ENCODE peak calls at places on chromosome 16, in ten cellular contexts. Q, G, A, H, M, W, U, C, R and X are unnamed samples.

GRCh38 chr16:27313422-27314160 is at the start of gene IL4R:
- DNase-seq in Q (peak; percentile 64), G (peak; percentile 73), A (peak; percentile 72), H (peak; percentile 80), M (no peak), W (peak; percentile 89), U (no peak), C (peak; percentile 74), R (no peak), X (peak; percentile 70)

GRCh38 chr16:48277158-48277557 is 29.8 kb upstream of the ABCC11 start:
- DNase-seq in Q (no peak), G (no peak), A (no peak), H (no peak), M (no peak), W (no peak), U (no peak), C (no peak), R (peak; percentile 45), X (peak; percentile 20)

GRCh38 chr16:75860654-75861053 is 134.4 kb upstream of the CPHXL start:
- DNase-seq in Q (no peak), G (no peak), A (no peak), H (no peak), M (no peak), W (no peak), U (no peak), C (no peak), R (peak; percentile 56), X (peak; percentile 2)

GRCh38 chr16:84082110-84082509 is 34.6 kb downstream of the MBTPS1 start:
- DNase-seq in Q (no peak), G (no peak), A (no peak), H (no peak), M (no peak), W (no peak), U (no peak), C (no peak), R (no peak), X (no peak)

GRCh38 chr16:20711277-20711911 is 13.9 kb upstream of the ACSM1 start:
- DNase-seq in Q (no peak), G (no peak), A (no peak), H (no peak), M (no peak), W (peak; percentile 65), U (no peak), C (no peak), R (no peak), X (no peak)

GRCh38 chr16:3215601-3216262 is 19.2 kb downstream of the ZNF200 start:
- DNase-seq in Q (no peak), G (no peak), A (no peak), H (no peak), M (no peak), W (no peak), U (no peak), C (no peak), R (no peak), X (no peak)

GRCh38 chr16:24010440-24011089 is 174.8 kb downstream of the PRKCB start:
- DNase-seq in Q (peak; percentile 61), G (peak; percentile 93), A (peak; percentile 91), H (peak; percentile 50), M (peak; percentile 37), W (peak; percentile 83), U (peak; percentile 41), C (peak; percentile 58), R (peak; percentile 64), X (peak; percentile 84)

GRCh38 chr16:57194512-57194911 is 8.4 kb downstream of the RSPRY1 start:
- DNase-seq in Q (peak; percentile 96), G (no peak), A (no peak), H (peak; percentile 88), M (no peak), W (no peak), U (peak; percentile 6), C (no peak), R (no peak), X (no peak)

GRCh38 chr16:52512297-52512987 is 34.5 kb downstream of the TOX3 start:
- DNase-seq in Q (no peak), G (no peak), A (no peak), H (no peak), M (no peak), W (no peak), U (no peak), C (no peak), R (no peak), X (peak; percentile 52)

GRCh38 chr16:67481561-67482259 is 753 bp upstream of the ATP6V0D1 start:
- DNase-seq in Q (peak; percentile 60), G (peak; percentile 70), A (peak; percentile 72), H (no peak), M (no peak), W (no peak), U (peak; percentile 23), C (peak; percentile 62), R (no peak), X (peak; percentile 69)

GRCh38 chr16:77833906-77834599 is 45.7 kb downstream of the VAT1L start:
- DNase-seq in Q (peak; percentile 5), G (no peak), A (no peak), H (peak; percentile 81), M (no peak), W (peak; percentile 65), U (no peak), C (no peak), R (no peak), X (no peak)

GRCh38 chr16:81703177-81704155 is 75.6 kb upstream of the PLCG2 start:
- DNase-seq in Q (peak; percentile 35), G (no peak), A (no peak), H (peak; percentile 94), M (no peak), W (no peak), U (no peak), C (no peak), R (peak; percentile 13), X (peak; percentile 53)

GRCh38 chr16:69654280-69654931 is 72.0 kb downstream of the NQO1 start:
- DNase-seq in Q (no peak), G (no peak), A (no peak), H (no peak), M (no peak), W (no peak), U (no peak), C (no peak), R (no peak), X (no peak)

GRCh38 chr16:67092227-67092626 is 17.5 kb upstream of the PHAF1 start:
- DNase-seq in Q (no peak), G (no peak), A (no peak), H (no peak), M (no peak), W (no peak), U (no peak), C (no peak), R (no peak), X (no peak)

GRCh38 chr16:2228161-2228824 is 4.9 kb downstream of the E4F1 start:
- DNase-seq in Q (no peak), G (no peak), A (no peak), H (no peak), M (no peak), W (no peak), U (no peak), C (no peak), R (no peak), X (no peak)

GRCh38 chr16:11612110-11612981 is 25.6 kb upstream of the LITAF start:
- DNase-seq in Q (no peak), G (peak; percentile 56), A (no peak), H (no peak), M (no peak), W (no peak), U (no peak), C (no peak), R (no peak), X (peak; percentile 79)

GRCh38 chr16:9256196-9256595 is 164.8 kb downstream of the HAPSTR1 start:
- DNase-seq in Q (no peak), G (peak; percentile 63), A (peak; percentile 70), H (no peak), M (peak; percentile 9), W (no peak), U (no peak), C (peak; percentile 17), R (no peak), X (peak; percentile 28)

GRCh38 chr16:11755022-11755760 is 12.5 kb upstream of the TXNDC11 start:
- DNase-seq in Q (no peak), G (no peak), A (no peak), H (no peak), M (no peak), W (no peak), U (no peak), C (no peak), R (no peak), X (no peak)

GRCh38 chr16:52611817-52612673 is 65.1 kb upstream of the TOX3 start:
- DNase-seq in Q (no peak), G (no peak), A (no peak), H (no peak), M (no peak), W (no peak), U (no peak), C (no peak), R (no peak), X (peak; percentile 95)

GRCh38 chr16:86466695-86467406 is 43.5 kb upstream of the FOXF1 start:
- DNase-seq in Q (no peak), G (no peak), A (no peak), H (no peak), M (no peak), W (no peak), U (no peak), C (no peak), R (no peak), X (no peak)

GRCh38 chr16:88628512-88628974 is 9.8 kb upstream of the IL17C start:
- DNase-seq in Q (peak; percentile 31), G (no peak), A (peak; percentile 49), H (no peak), M (no peak), W (no peak), U (no peak), C (peak; percentile 73), R (no peak), X (no peak)

GRCh38 chr16:31083081-31083480 is 5.7 kb downstream of the PRSS53 start:
- DNase-seq in Q (no peak), G (no peak), A (no peak), H (no peak), M (no peak), W (no peak), U (no peak), C (no peak), R (no peak), X (no peak)

GRCh38 chr16:27826081-27826892 is 237.2 kb downstream of the GSG1L start:
- DNase-seq in Q (no peak), G (no peak), A (no peak), H (no peak), M (no peak), W (no peak), U (no peak), C (no peak), R (no peak), X (no peak)

GRCh38 chr16:84124529-84125073 is 7.9 kb upstream of the MBTPS1 start:
- DNase-seq in Q (no peak), G (no peak), A (no peak), H (no peak), M (no peak), W (no peak), U (no peak), C (no peak), R (no peak), X (no peak)

GRCh38 chr16:22397459-22397858 is 23.0 kb upstream of the CDR2 start:
- DNase-seq in Q (no peak), G (no peak), A (no peak), H (peak; percentile 89), M (no peak), W (no peak), U (no peak), C (no peak), R (no peak), X (no peak)